ENCODE peak calls at places on chromosomes 2 and 18, in eight cellular contexts. One of them, this sample, is unnamed. For H3K27me3, the result is how much of the 10 kb centered on the place peaks cover.

GRCh38 chr2:201984800-201985525 is 48.7 kb upstream of the FZD7 start:
- DNase-seq in right cardiac atrium: peak
- DNase-seq in cardiac muscle cell: no peak
- DNase-seq in SK-N-SH: peak
- DNase-seq in CD8-positive, alpha-beta T cell: no peak
- DNase-seq in endothelial cell of umbilical vein: no peak
- DNase-seq in stomach: peak
- DNase-seq in AG04450: no peak
- DNase-seq in this sample: no peak

GRCh38 chr2:62221141-62221540 is 25.2 kb downstream of the B3GNT2 start:
- DNase-seq in right cardiac atrium: no peak
- DNase-seq in cardiac muscle cell: no peak
- DNase-seq in SK-N-SH: no peak
- DNase-seq in CD8-positive, alpha-beta T cell: no peak
- DNase-seq in endothelial cell of umbilical vein: peak
- DNase-seq in stomach: no peak
- DNase-seq in AG04450: no peak
- DNase-seq in this sample: no peak

GRCh38 chr2:86301711-86302202 is 35.7 kb downstream of the REEP1 start:
- DNase-seq in right cardiac atrium: no peak
- DNase-seq in cardiac muscle cell: no peak
- DNase-seq in SK-N-SH: no peak
- DNase-seq in CD8-positive, alpha-beta T cell: no peak
- DNase-seq in endothelial cell of umbilical vein: peak
- DNase-seq in stomach: no peak
- DNase-seq in AG04450: no peak
- DNase-seq in this sample: peak

GRCh38 chr2:175457846-175458408 is 276.4 kb upstream of the ATP5MC3 start:
- DNase-seq in right cardiac atrium: no peak
- DNase-seq in cardiac muscle cell: no peak
- DNase-seq in SK-N-SH: no peak
- DNase-seq in CD8-positive, alpha-beta T cell: no peak
- DNase-seq in endothelial cell of umbilical vein: no peak
- DNase-seq in stomach: no peak
- DNase-seq in AG04450: no peak
- DNase-seq in this sample: no peak

GRCh38 chr18:77862358-77862757 is 612.7 kb downstream of the GALR1 start:
- DNase-seq in right cardiac atrium: no peak
- DNase-seq in cardiac muscle cell: no peak
- DNase-seq in SK-N-SH: no peak
- DNase-seq in CD8-positive, alpha-beta T cell: no peak
- DNase-seq in endothelial cell of umbilical vein: no peak
- DNase-seq in stomach: no peak
- DNase-seq in AG04450: no peak
- DNase-seq in this sample: no peak

GRCh38 chr2:121803503-121803902 is 48.1 kb downstream of the TSN start:
- DNase-seq in right cardiac atrium: no peak
- DNase-seq in cardiac muscle cell: no peak
- DNase-seq in SK-N-SH: no peak
- DNase-seq in CD8-positive, alpha-beta T cell: no peak
- DNase-seq in endothelial cell of umbilical vein: no peak
- DNase-seq in stomach: no peak
- DNase-seq in AG04450: no peak
- DNase-seq in this sample: no peak

GRCh38 chr2:226977775-226978190 is 141.9 kb downstream of the RHBDD1 start:
- DNase-seq in right cardiac atrium: no peak
- DNase-seq in cardiac muscle cell: no peak
- DNase-seq in SK-N-SH: peak
- DNase-seq in CD8-positive, alpha-beta T cell: no peak
- DNase-seq in endothelial cell of umbilical vein: no peak
- DNase-seq in stomach: no peak
- DNase-seq in AG04450: peak
- DNase-seq in this sample: no peak

GRCh38 chr2:137886432-137886831 is 77.8 kb upstream of the HNMT start:
- DNase-seq in right cardiac atrium: no peak
- DNase-seq in cardiac muscle cell: peak
- DNase-seq in SK-N-SH: no peak
- DNase-seq in CD8-positive, alpha-beta T cell: no peak
- DNase-seq in endothelial cell of umbilical vein: no peak
- DNase-seq in stomach: no peak
- DNase-seq in AG04450: no peak
- DNase-seq in this sample: peak

GRCh38 chr2:201880620-201881381 is 74.5 kb downstream of the CDK15 start:
- DNase-seq in right cardiac atrium: peak
- DNase-seq in cardiac muscle cell: no peak
- DNase-seq in SK-N-SH: no peak
- DNase-seq in CD8-positive, alpha-beta T cell: no peak
- DNase-seq in endothelial cell of umbilical vein: no peak
- DNase-seq in stomach: no peak
- DNase-seq in AG04450: no peak
- DNase-seq in this sample: no peak

GRCh38 chr18:70221156-70221910 is 15.8 kb upstream of the RTTN start:
- DNase-seq in right cardiac atrium: no peak
- DNase-seq in cardiac muscle cell: no peak
- DNase-seq in SK-N-SH: no peak
- DNase-seq in CD8-positive, alpha-beta T cell: no peak
- DNase-seq in endothelial cell of umbilical vein: no peak
- DNase-seq in stomach: no peak
- DNase-seq in AG04450: no peak
- DNase-seq in this sample: no peak

GRCh38 chr2:70132244-70133126 is 45.2 kb downstream of the PCBP1 start:
- DNase-seq in right cardiac atrium: peak
- DNase-seq in cardiac muscle cell: no peak
- DNase-seq in SK-N-SH: peak
- DNase-seq in CD8-positive, alpha-beta T cell: no peak
- DNase-seq in endothelial cell of umbilical vein: peak
- DNase-seq in stomach: peak
- DNase-seq in AG04450: no peak
- DNase-seq in this sample: no peak

GRCh38 chr2:126884861-126885481 is 13.7 kb upstream of the TEX51 start:
- DNase-seq in right cardiac atrium: no peak
- DNase-seq in cardiac muscle cell: no peak
- DNase-seq in SK-N-SH: no peak
- DNase-seq in CD8-positive, alpha-beta T cell: no peak
- DNase-seq in endothelial cell of umbilical vein: no peak
- DNase-seq in stomach: no peak
- DNase-seq in AG04450: no peak
- DNase-seq in this sample: no peak

GRCh38 chr18:46518438-46518837 is 138.6 kb downstream of the LOXHD1 start:
- DNase-seq in right cardiac atrium: peak
- DNase-seq in cardiac muscle cell: peak
- DNase-seq in SK-N-SH: peak
- DNase-seq in CD8-positive, alpha-beta T cell: no peak
- DNase-seq in endothelial cell of umbilical vein: no peak
- DNase-seq in stomach: no peak
- DNase-seq in AG04450: no peak
- DNase-seq in this sample: peak

GRCh38 chr2:165876269-165876668 is 77.3 kb downstream of the TTC21B start:
- DNase-seq in right cardiac atrium: no peak
- DNase-seq in cardiac muscle cell: no peak
- DNase-seq in SK-N-SH: no peak
- DNase-seq in CD8-positive, alpha-beta T cell: no peak
- DNase-seq in endothelial cell of umbilical vein: no peak
- DNase-seq in stomach: no peak
- DNase-seq in AG04450: no peak
- DNase-seq in this sample: no peak

GRCh38 chr2:1865716-1866234 is 121.5 kb upstream of the PXDN start:
- DNase-seq in right cardiac atrium: no peak
- DNase-seq in cardiac muscle cell: no peak
- DNase-seq in SK-N-SH: no peak
- DNase-seq in CD8-positive, alpha-beta T cell: no peak
- DNase-seq in endothelial cell of umbilical vein: no peak
- DNase-seq in stomach: no peak
- DNase-seq in AG04450: no peak
- DNase-seq in this sample: no peak

GRCh38 chr18:30211112-30211511 is 831.4 kb downstream of the DSC3 start:
- DNase-seq in right cardiac atrium: no peak
- DNase-seq in cardiac muscle cell: no peak
- DNase-seq in SK-N-SH: no peak
- DNase-seq in CD8-positive, alpha-beta T cell: no peak
- DNase-seq in endothelial cell of umbilical vein: no peak
- DNase-seq in stomach: no peak
- DNase-seq in AG04450: no peak
- DNase-seq in this sample: no peak

GRCh38 chr2:222959358-222959757 is 92.6 kb upstream of the KCNE4 start:
- DNase-seq in right cardiac atrium: no peak
- DNase-seq in cardiac muscle cell: no peak
- DNase-seq in SK-N-SH: no peak
- DNase-seq in CD8-positive, alpha-beta T cell: no peak
- DNase-seq in endothelial cell of umbilical vein: no peak
- DNase-seq in stomach: no peak
- DNase-seq in AG04450: peak
- DNase-seq in this sample: no peak

GRCh38 chr18:45014047-45014501 is 333.4 kb downstream of the SETBP1 start:
- DNase-seq in right cardiac atrium: no peak
- DNase-seq in cardiac muscle cell: no peak
- DNase-seq in SK-N-SH: peak
- DNase-seq in CD8-positive, alpha-beta T cell: no peak
- DNase-seq in endothelial cell of umbilical vein: peak
- DNase-seq in stomach: no peak
- DNase-seq in AG04450: peak
- DNase-seq in this sample: no peak

GRCh38 chr2:42974697-42975357 is 182.4 kb upstream of the HAAO start:
- DNase-seq in right cardiac atrium: peak
- DNase-seq in cardiac muscle cell: peak
- DNase-seq in SK-N-SH: peak
- DNase-seq in CD8-positive, alpha-beta T cell: peak
- DNase-seq in endothelial cell of umbilical vein: peak
- DNase-seq in stomach: peak
- DNase-seq in AG04450: no peak
- DNase-seq in this sample: peak

DNA sequence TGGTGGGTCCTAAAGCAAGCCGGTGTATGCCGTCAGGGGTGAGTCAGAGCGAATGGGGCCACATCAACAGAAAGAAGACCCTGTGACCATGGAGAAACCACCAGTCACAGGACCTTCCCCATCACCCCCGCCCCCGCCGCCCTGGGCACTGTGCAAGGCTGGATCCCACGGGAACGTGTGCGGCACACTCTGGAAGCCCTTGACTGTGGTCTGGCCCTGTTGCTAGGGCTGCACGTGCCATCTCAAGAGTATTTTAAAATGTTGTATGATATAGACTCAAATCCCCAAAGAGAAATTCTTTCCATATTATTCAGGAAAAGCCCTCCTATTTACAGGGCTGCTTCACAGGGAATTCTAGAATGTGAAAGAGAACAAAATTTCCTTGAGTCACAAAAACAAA is 174.8 kb downstream of the BCL2 start:
- DNase-seq in right cardiac atrium: no peak
- DNase-seq in cardiac muscle cell: no peak
- DNase-seq in SK-N-SH: no peak
- DNase-seq in CD8-positive, alpha-beta T cell: no peak
- DNase-seq in endothelial cell of umbilical vein: no peak
- DNase-seq in stomach: no peak
- DNase-seq in AG04450: no peak
- DNase-seq in this sample: no peak
- H3K27me3 ChIP-seq in right cardiac atrium: under half
- H3K27me3 ChIP-seq in cardiac muscle cell: under half
- H3K27me3 ChIP-seq in SK-N-SH: under half
- H3K27me3 ChIP-seq in CD8-positive, alpha-beta T cell: under half
- H3K27me3 ChIP-seq in endothelial cell of umbilical vein: under half
- H3K27me3 ChIP-seq in stomach: under half
- H3K27me3 ChIP-seq in AG04450: under half
- H3K27me3 ChIP-seq in this sample: under half

DNA sequence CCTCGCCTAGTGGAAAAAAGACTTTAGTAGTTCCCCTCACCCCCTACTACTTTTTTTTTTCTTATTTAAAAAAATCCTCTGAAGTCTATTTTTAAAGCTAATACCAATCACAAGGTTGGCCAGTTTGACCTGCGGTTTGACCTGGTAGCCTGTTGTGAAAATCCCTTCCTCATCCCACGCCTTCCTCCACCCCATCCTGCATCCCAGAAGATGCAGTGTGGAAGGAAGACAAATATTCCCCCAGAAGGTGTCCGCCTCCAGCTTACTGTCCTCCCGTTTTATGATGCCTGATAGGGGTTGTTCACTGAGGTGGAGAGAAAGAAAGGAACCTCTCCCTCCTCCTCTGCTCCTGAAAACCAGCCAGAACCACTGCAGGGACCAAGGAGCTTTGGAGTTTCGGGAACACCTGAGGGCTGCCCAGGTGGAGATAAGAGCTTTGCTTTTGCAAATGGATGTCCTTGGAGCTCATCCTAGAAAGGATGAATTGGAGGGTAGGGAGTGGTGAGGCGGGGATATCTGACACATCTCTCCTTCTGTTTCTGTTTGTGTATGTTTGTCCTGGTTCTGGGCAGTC is 909 bp downstream of the ATP6V1C2 start:
- DNase-seq in right cardiac atrium: no peak
- DNase-seq in cardiac muscle cell: no peak
- DNase-seq in SK-N-SH: no peak
- DNase-seq in CD8-positive, alpha-beta T cell: no peak
- DNase-seq in endothelial cell of umbilical vein: no peak
- DNase-seq in stomach: no peak
- DNase-seq in AG04450: no peak
- DNase-seq in this sample: no peak
- H3K4me3 ChIP-seq in right cardiac atrium: peak
- H3K4me3 ChIP-seq in cardiac muscle cell: peak
- H3K4me3 ChIP-seq in SK-N-SH: peak
- H3K4me3 ChIP-seq in CD8-positive, alpha-beta T cell: no peak
- H3K4me3 ChIP-seq in endothelial cell of umbilical vein: no peak
- H3K4me3 ChIP-seq in stomach: peak
- H3K4me3 ChIP-seq in AG04450: no peak
- H3K4me3 ChIP-seq in this sample: peak

GRCh38 chr2:26178246-26178645 is 5.4 kb downstream of the GAREM2 start:
- DNase-seq in right cardiac atrium: no peak
- DNase-seq in cardiac muscle cell: no peak
- DNase-seq in SK-N-SH: peak
- DNase-seq in CD8-positive, alpha-beta T cell: no peak
- DNase-seq in endothelial cell of umbilical vein: no peak
- DNase-seq in stomach: no peak
- DNase-seq in AG04450: no peak
- DNase-seq in this sample: no peak
- H3K27me3 ChIP-seq in right cardiac atrium: under half
- H3K27me3 ChIP-seq in cardiac muscle cell: under half
- H3K27me3 ChIP-seq in SK-N-SH: under half
- H3K27me3 ChIP-seq in CD8-positive, alpha-beta T cell: under half
- H3K27me3 ChIP-seq in endothelial cell of umbilical vein: under half
- H3K27me3 ChIP-seq in stomach: half or more
- H3K27me3 ChIP-seq in AG04450: under half
- H3K27me3 ChIP-seq in this sample: under half

DNA sequence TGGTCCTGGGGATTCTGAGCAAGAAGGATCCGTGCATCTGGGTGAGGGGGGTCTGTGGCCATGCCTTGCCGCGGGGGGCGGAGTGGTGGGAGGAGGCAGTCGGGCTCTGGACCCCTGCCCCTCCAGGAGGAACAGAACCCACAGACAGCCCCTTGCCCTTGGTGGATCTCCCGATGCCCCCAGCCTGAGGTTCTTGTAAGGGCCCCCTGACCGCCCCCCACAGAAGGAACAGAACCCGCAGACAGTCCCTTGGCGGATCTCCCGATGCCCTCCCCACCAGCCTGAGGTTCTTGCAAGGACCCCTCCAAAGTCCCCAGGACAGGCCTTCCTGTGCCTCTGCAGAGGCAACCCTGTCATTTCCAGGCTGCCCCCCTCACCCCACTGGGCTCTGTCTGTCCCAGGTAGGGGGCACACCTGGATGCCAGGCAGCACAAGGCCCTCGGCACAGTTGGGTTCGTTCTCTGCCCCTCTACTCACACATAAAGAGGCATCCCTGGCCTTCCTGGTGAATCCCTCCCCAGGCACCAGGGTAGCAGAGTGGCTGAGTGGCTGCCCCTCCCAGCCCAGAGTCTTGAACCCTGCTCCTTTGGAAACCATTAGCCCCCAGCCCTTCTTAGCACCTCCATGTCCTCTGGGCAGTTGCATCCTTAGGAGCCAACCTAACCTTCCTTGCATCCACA is 1.9 kb downstream of the GPC1 start:
- DNase-seq in right cardiac atrium: peak
- DNase-seq in cardiac muscle cell: no peak
- DNase-seq in SK-N-SH: no peak
- DNase-seq in CD8-positive, alpha-beta T cell: no peak
- DNase-seq in endothelial cell of umbilical vein: no peak
- DNase-seq in stomach: no peak
- DNase-seq in AG04450: no peak
- DNase-seq in this sample: peak
- H3K4me3 ChIP-seq in right cardiac atrium: peak
- H3K4me3 ChIP-seq in cardiac muscle cell: no peak
- H3K4me3 ChIP-seq in SK-N-SH: peak
- H3K4me3 ChIP-seq in CD8-positive, alpha-beta T cell: no peak
- H3K4me3 ChIP-seq in endothelial cell of umbilical vein: no peak
- H3K4me3 ChIP-seq in stomach: peak
- H3K4me3 ChIP-seq in AG04450: peak
- H3K4me3 ChIP-seq in this sample: no peak

This sample was measured in WERI-Rb-1.